ENCODE peak calls at places on chromosomes 11 and 22, in four cellular contexts. L is colonic mucosa, S is A172, G is GM20000. J is an unnamed sample.

GRCh38 chr11:130599073-130599654 is 150.7 kb downstream of the ADAMTS15 start:
- DNase-seq in L (no peak), S (no peak), G (no peak), J (peak; percentile 51)

GRCh38 chr11:77142091-77142975 is 14.3 kb downstream of the MYO7A start:
- DNase-seq in L (no peak), S (no peak), G (no peak), J (no peak)

GRCh38 chr11:36258730-36259360 is 30.4 kb downstream of the COMMD9 start:
- DNase-seq in L (peak; percentile 31), S (peak; percentile 66), G (peak; percentile 37), J (peak; percentile 80)

GRCh38 chr11:61737131-61737530 is 15.3 kb upstream of the MYRF start:
- DNase-seq in L (no peak), S (no peak), G (no peak), J (no peak)

GRCh38 chr22:49210606-49211005 is 617.1 kb downstream of the BRD1 start:
- DNase-seq in L (no peak), S (no peak), G (no peak), J (no peak)

GRCh38 chr22:24758164-24758799 is 16.2 kb downstream of the PIWIL3 start:
- DNase-seq in L (peak; percentile 67), S (no peak), G (peak; percentile 63), J (peak; percentile 82)

GRCh38 chr11:64103377-64103985 is 62.4 kb downstream of the MACROD1 start:
- DNase-seq in L (no peak), S (no peak), G (no peak), J (no peak)

GRCh38 chr22:50318698-50319411 is 8.0 kb downstream of the DENND6B start:
- DNase-seq in L (no peak), S (no peak), G (peak; percentile 31), J (peak; percentile 3)

GRCh38 chr11:45580399-45580798 is 85.0 kb downstream of the CHST1 start:
- DNase-seq in L (no peak), S (peak; percentile 56), G (no peak), J (peak; percentile 61)

GRCh38 chr11:102940714-102941588 is 14.6 kb downstream of the MMP13 start:
- DNase-seq in L (peak; percentile 63), S (peak; percentile 63), G (peak; percentile 62), J (peak; percentile 84)

GRCh38 chr11:42338056-42338455 is 878.6 kb upstream of the LRRC4C start:
- DNase-seq in L (no peak), S (no peak), G (no peak), J (no peak)

GRCh38 chr11:11382858-11383532 is 29.9 kb upstream of the CSNK2A3 start:
- DNase-seq in L (no peak), S (no peak), G (no peak), J (no peak)

GRCh38 chr11:62770778-62771143 is 435 bp upstream of the TAF6L start:
- DNase-seq in L (peak; percentile 44), S (no peak), G (no peak), J (peak; percentile 32)

GRCh38 chr22:50403701-50404101 is 60.6 kb downstream of the PPP6R2 start:
- DNase-seq in L (peak; percentile 40), S (no peak), G (no peak), J (peak; percentile 35)

GRCh38 chr11:111446404-111447152 is 65.6 kb downstream of the BTG4 start:
- DNase-seq in L (peak; percentile 90), S (peak; percentile 77), G (peak; percentile 91), J (peak; percentile 90)

GRCh38 chr22:45993143-45993692 is 16.3 kb upstream of the WNT7B start:
- DNase-seq in L (no peak), S (no peak), G (no peak), J (no peak)

GRCh38 chr22:32185821-32186220 is 19.1 kb downstream of the RFPL2 start:
- DNase-seq in L (no peak), S (no peak), G (no peak), J (no peak)

GRCh38 chr11:105265859-105266258 is 126.3 kb upstream of the CARD18 start:
- DNase-seq in L (no peak), S (peak; percentile 10), G (no peak), J (no peak)

GRCh38 chr11:119100246-119100959 is 1.2 kb downstream of the DPAGT1 start:
- DNase-seq in L (no peak), S (peak; percentile 39), G (no peak), J (peak; percentile 45)

J was measured in hepatocyte.